ENCODE peak calls at places on chromosomes 6 and 20, in five cellular contexts. I is right cardiac atrium; G is astrocyte; E is sigmoid colon; S is CD4-positive, CD25-positive, alpha-beta regulatory T cell. O is an unnamed sample.

GRCh38 chr20:45489083-45489531 is 19.6 kb downstream of the WFDC2 start:
- DNase-seq in I (no peak), G (peak; percentile 5), E (no peak), S (no peak), O (no peak)

GRCh38 chr6:157667211-157668033 is 155.6 kb upstream of the SNX9 start:
- DNase-seq in I (no peak), G (peak; percentile 66), E (peak; percentile 72), S (peak; percentile 68), O (peak; percentile 61)

GRCh38 chr20:58614984-58615760 is 35.9 kb upstream of the STX16 start:
- DNase-seq in I (no peak), G (no peak), E (no peak), S (no peak), O (no peak)

GRCh38 chr20:63706852-63707557 is 771 bp downstream of the ARFRP1 start:
- DNase-seq in I (peak; percentile 75), G (no peak), E (peak; percentile 73), S (peak; percentile 78), O (peak; percentile 66)

GRCh38 chr6:165969184-165969583 is 198.5 kb downstream of the TBXT start:
- DNase-seq in I (no peak), G (no peak), E (no peak), S (no peak), O (no peak)

GRCh38 chr6:79544299-79544927 is 7.2 kb upstream of the LCA5 start:
- DNase-seq in I (no peak), G (peak; percentile 89), E (no peak), S (no peak), O (no peak)

GRCh38 chr6:153108320-153108719 is 22.8 kb downstream of the RGS17 start:
- DNase-seq in I (no peak), G (no peak), E (no peak), S (no peak), O (no peak)

GRCh38 chr6:35489995-35490791 is 6.7 kb downstream of the TEAD3 start:
- DNase-seq in I (peak; percentile 96), G (peak; percentile 67), E (peak; percentile 98), S (no peak), O (no peak)

GRCh38 chr6:169092375-169092774 is 161.3 kb downstream of the THBS2 start:
- DNase-seq in I (no peak), G (no peak), E (no peak), S (no peak), O (no peak)

GRCh38 chr6:147382945-147383554 is 125.4 kb upstream of the SAMD5 start:
- DNase-seq in I (no peak), G (peak; percentile 35), E (no peak), S (peak; percentile 32), O (no peak)

GRCh38 chr6:42423244-42423643 is 28.5 kb downstream of the TRERF1 start:
- DNase-seq in I (no peak), G (no peak), E (no peak), S (peak; percentile 49), O (no peak)

GRCh38 chr20:40293740-40294139 is 395.3 kb downstream of the MAFB start:
- DNase-seq in I (no peak), G (no peak), E (peak; percentile 67), S (no peak), O (no peak)

GRCh38 chr20:53738039-53738944 is 144.7 kb upstream of the ZNF217 start:
- DNase-seq in I (peak; percentile 80), G (peak; percentile 86), E (no peak), S (no peak), O (no peak)

GRCh38 chr6:99178168-99178567 is 171.3 kb downstream of the FAXC start:
- DNase-seq in I (no peak), G (no peak), E (no peak), S (no peak), O (no peak)

DNA sequence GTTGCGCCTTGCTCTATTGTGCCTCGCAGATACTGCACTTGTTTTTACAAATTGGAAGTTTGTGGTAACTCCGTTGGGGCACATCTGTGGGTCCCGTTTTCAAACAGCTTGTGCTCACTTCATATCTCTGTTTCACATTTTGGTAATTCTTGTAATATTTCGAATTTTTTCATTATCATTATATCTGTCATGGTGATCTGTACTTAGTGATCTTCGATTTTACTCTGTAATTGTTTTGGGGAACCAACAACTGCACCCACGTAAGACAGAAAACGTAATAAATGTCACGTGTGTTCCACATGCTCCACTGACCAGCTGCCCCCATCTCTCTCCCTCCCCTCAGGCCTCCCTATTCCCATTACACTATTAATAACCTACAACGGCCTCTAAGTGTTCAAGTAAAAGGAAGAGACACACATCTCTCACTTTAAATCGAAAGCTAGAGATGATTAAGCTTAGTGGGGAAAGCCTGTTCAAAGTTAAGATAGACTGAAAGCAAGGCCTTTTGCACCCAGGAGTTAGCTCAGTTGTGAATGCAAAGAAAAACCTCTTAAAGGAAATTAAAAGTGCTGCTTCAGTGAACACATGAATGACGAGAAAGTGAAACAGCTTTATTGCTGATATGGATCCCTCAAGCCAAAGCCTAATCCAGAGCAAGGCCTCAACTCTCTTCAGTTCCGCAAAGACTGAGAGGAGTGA is 26.9 kb downstream of the TTLL2 start:
- DNase-seq in I (no peak), G (no peak), E (no peak), S (peak; percentile 6), O (no peak)
- H3K4me3 ChIP-seq in I (peak overlapping the region; percentile 41), G (peak overlapping the region; percentile 56), E (peak overlapping the region; percentile 51), S (peak overlapping the region; percentile 51), O (peak overlapping the region; percentile 72)

DNA sequence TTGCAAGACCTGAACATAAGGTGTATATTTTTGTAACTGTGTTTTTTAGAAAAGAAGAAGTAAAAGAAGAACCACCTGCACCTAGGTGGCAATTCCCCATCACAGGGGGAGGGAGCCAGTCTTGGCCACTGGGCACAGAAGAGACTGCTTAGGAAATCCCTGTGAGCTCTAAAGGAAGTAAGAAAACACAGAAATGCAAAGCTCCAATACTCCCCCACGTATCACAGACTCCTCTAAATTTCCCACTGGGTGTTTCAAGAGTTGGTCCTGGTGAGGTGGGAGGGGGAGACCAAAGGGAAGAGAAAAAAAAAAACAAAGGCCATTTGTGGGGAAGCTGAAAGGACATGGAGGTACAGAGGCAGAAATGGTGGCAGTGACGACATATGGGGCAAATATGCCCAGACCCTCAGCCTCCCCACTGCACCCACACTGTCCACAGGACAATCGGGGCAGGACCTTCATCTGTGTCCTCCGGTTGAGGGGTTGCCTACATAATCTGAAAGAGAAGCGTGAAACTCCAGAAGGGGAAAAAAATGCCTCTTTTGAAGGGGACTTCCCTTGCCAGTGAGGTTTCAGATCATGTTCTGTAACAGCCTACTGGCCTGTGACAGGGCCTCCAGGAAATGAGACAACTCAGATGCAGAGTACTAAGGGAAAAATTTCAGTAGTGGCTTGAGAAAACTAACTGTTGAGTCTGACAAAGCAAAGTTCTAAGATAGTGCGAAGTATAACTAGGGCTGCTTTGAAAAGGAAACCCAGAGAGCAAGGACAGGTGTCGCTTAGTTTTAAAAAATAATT is 226.2 kb upstream of the MARCKS start:
- DNase-seq in I (no peak), G (peak; percentile 60), E (no peak), S (peak; percentile 41), O (peak; percentile 40)
- H3K27ac ChIP-seq in I (peak overlapping the region; percentile 67), G (peak overlapping the region; percentile 91), E (peak overlapping the region; percentile 62), S (peak overlapping the region; percentile 16), O (no peak overlapping the region)

DNA sequence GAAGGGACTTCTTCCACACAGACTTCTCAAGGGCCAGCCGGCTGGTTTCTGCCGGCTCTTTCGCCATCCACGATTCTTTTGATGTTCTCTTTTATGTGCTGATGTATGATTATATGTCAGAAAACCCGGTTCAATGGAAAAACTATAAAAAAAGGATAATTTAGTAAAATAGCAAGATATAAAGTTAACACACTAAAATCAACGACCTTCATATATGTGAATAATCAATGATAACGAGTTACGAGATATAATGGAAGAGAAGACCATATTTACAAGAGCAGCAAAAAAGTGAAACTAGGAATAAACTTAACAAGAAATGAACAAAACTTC is 540 bp upstream of the ZSCAN12 start:
- DNase-seq in I (no peak), G (no peak), E (no peak), S (no peak), O (no peak)
- H3K4me3 ChIP-seq in I (peak overlapping the region; percentile 97), G (peak overlapping the region; percentile 83), E (peak overlapping the region; percentile 69), S (peak overlapping the region; percentile 90), O (peak overlapping the region; percentile 81)

DNA sequence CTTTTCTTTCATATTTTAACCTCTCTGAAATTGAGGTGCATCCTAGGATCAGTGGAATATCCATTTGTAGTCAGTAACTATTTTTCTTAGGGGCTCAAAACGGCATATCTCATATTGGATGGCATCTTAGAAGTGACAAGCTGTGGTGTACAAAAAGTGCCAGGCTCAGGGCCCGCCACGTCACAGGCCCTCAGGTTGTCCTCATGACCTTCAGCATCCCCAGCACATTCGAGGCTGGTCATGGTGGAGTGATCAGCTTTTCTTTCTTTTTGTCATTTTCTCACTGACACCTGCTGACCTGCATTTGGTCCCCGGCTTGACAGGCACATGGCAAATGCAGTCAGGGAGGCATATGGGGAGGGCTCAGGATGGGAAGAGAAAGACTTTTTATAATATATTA is 7.1 kb upstream of the E2F1 start:
- DNase-seq in I (no peak), G (no peak), E (no peak), S (no peak), O (no peak)
- H3K27ac ChIP-seq in I (no peak overlapping the region), G (no peak overlapping the region), E (peak overlapping the region; percentile 67), S (no peak overlapping the region), O (no peak overlapping the region)

O was measured in CD4-positive, alpha-beta memory T cell.